ENCODE peak calls at places on chromosome 14, in nine cellular contexts. P is A673; D is hepatocyte; B is CD4-positive, alpha-beta memory T cell; W is cardiac muscle cell; Y is Peyer's patch; L is PC-3; J is uterus; O is upper lobe of right lung. S is an unnamed sample.

GRCh38 chr14:53161758-53162512 is 8.8 kb upstream of the DDHD1 start:
- DNase-seq in P (no peak), D (no peak), B (no peak), W (no peak), Y (no peak), L (no peak), J (no peak), O (no peak), S (no peak)

GRCh38 chr14:102591372-102591943 is 991 bp upstream of the RCOR1 start:
- DNase-seq in P (peak), D (peak), B (no peak), W (peak), Y (peak), L (no peak), J (peak), O (peak), S (no peak)

GRCh38 chr14:97994020-97994531 is 1196.9 kb downstream of the VRK1 start:
- DNase-seq in P (no peak), D (no peak), B (peak), W (no peak), Y (peak), L (no peak), J (no peak), O (no peak), S (no peak)

GRCh38 chr14:68753696-68754095 is 39.2 kb downstream of the ZFP36L1 start:
- DNase-seq in P (peak), D (no peak), B (no peak), W (no peak), Y (no peak), L (no peak), J (no peak), O (no peak), S (no peak)

GRCh38 chr14:34616360-34616759 is 13.6 kb downstream of the SNX6 start:
- DNase-seq in P (no peak), D (no peak), B (no peak), W (no peak), Y (no peak), L (no peak), J (no peak), O (no peak), S (no peak)

GRCh38 chr14:92397140-92397815 is 74.3 kb downstream of the SLC24A4 start:
- DNase-seq in P (peak), D (no peak), B (no peak), W (no peak), Y (no peak), L (peak), J (no peak), O (no peak), S (peak)

GRCh38 chr14:36518586-36519430 is 1.2 kb downstream of the NKX2-1 start:
- DNase-seq in P (no peak), D (no peak), B (no peak), W (no peak), Y (no peak), L (no peak), J (no peak), O (peak), S (no peak)

GRCh38 chr14:103657466-103657865 is 28.5 kb downstream of the KLC1 start:
- DNase-seq in P (no peak), D (no peak), B (no peak), W (no peak), Y (no peak), L (no peak), J (peak), O (no peak), S (no peak)

GRCh38 chr14:60647837-60648168 is 1.5 kb downstream of the SIX1 start:
- DNase-seq in P (no peak), D (no peak), B (no peak), W (no peak), Y (no peak), L (no peak), J (no peak), O (no peak), S (no peak)
- H3K27ac ChIP-seq in P (peak), D (peak), B (no peak), W (no peak), Y (no peak), L (peak), J (no peak), O (no peak), S (peak)

DNA sequence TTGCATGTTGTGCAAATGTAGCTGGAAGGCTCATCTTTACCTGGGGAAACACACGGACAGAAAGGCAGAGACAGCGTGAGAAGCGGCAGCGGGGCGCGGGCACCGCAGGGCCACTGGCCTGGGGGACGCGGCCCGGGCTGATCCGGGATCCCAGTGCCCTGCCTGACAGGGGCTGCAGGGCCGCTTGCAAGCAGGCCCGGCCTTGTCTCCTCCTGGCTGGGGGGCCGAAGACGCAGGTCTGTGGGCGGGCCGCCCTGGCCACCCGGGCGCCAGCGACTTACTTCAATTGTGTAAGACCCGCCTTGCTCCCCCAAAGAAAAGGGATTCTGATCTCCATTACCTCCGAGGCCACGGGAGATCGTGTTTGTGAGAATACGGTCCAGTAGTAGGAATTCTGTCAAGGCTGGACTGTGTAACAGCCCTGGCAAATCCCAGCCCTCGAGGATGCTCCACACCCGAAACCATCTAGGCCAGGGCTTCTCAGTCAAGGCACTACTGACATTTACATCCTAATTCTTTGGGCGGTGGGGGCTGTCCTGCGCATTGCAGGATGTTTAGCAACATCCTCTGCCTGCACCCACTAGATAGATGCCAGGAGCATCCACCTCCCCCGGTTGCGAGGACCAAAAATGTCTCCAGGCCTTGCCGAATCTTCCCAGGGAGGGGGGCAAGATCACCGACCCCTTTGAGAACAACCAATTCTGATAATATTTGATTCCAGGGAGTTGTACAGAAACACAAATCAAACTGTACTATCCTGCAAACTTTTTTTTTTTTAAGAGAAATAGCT is 95.6 kb downstream of the BCL11B start:
- DNase-seq in P (no peak), D (no peak), B (no peak), W (no peak), Y (no peak), L (no peak), J (no peak), O (no peak), S (no peak)
- H3K27ac ChIP-seq in P (no peak), D (no peak), B (no peak), W (no peak), Y (no peak), L (no peak), J (no peak), O (no peak), S (no peak)

GRCh38 chr14:76772300-76773187 is 11.3 kb downstream of the VASH1 start:
- DNase-seq in P (no peak), D (peak), B (no peak), W (peak), Y (peak), L (no peak), J (peak), O (peak), S (no peak)

GRCh38 chr14:76768671-76769500 is 7.6 kb downstream of the VASH1 start:
- DNase-seq in P (no peak), D (no peak), B (no peak), W (no peak), Y (peak), L (no peak), J (no peak), O (peak), S (no peak)

GRCh38 chr14:76771432-76771980 is 10.2 kb downstream of the VASH1 start:
- DNase-seq in P (no peak), D (no peak), B (no peak), W (no peak), Y (peak), L (no peak), J (no peak), O (no peak), S (no peak)

GRCh38 chr14:76769636-76770292 is 8.5 kb downstream of the VASH1 start:
- DNase-seq in P (no peak), D (no peak), B (no peak), W (no peak), Y (peak), L (no peak), J (no peak), O (no peak), S (no peak)

DNA sequence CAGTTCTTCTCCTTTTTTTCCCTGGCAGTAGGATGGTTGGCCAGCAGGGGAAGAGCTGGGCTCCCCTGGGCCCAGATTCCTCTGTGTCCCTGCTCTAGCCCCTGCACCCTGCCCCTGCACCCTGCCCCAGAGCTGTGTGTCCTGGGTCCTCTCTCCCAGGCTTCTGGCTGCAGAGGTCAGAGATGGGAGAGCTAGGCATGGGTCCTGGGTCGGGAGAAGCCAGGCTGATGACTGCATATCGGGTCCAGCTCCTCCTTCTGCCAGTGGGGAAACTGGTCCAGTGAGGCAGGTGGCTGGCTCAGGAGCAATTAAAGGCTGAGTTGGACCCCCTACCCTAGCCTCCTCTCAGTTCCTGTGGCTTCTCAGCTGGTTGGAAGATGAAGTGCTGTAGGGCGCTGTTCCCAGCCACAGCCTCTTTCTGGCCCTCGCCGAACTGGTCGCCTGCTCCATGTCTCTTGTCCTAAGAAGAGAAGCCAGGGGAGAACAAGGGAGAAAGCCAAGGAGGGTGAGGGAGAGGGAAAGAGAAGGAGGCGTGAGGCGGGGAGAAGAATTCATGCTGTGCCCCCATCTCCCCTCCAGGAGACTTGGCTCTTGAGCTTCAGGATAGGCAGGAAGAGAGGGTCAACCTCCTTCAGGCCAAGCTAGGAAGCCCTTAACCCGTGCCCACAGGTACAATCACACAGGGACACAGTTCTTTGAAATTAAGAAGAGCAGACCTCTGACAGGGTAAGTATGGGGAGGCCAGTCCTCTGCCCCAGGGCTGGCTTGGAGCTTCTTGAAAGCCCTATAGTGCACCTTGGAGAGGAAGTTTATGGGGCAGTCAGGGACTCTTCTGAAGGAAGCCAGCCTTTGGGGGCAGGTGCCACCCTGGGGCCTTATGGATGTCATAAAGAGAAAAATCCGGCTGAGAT is 9.5 kb downstream of the VASH1 start:
- DNase-seq in P (no peak), D (no peak), B (no peak), W (no peak), Y (peak), L (no peak), J (no peak), O (peak), S (no peak)
- H3K27ac ChIP-seq in P (no peak), D (no peak), B (no peak), W (no peak), Y (no peak), L (no peak), J (no peak), O (no peak), S (no peak)

GRCh38 chr14:104678901-104679705 is 10.3 kb upstream of the INF2 start:
- DNase-seq in P (no peak), D (no peak), B (no peak), W (no peak), Y (no peak), L (no peak), J (peak), O (no peak), S (no peak)
- H3K27ac ChIP-seq in P (peak), D (peak), B (no peak), W (peak), Y (peak), L (peak), J (peak), O (peak), S (no peak)

S was measured in epithelial cell of prostate.